ENCODE peak calls at places on chromosomes 13 and 19, in seven cellular contexts. C, M, G, D, J, W and E are unnamed samples.

GRCh38 chr19:2512523-2513431 is 36.9 kb downstream of the GADD45B start:
- DNase-seq in G (no peak), J (no peak), M (no peak), W (no peak), D (no peak), C (no peak), E (no peak)

GRCh38 chr13:113669871-113670341 is 2.9 kb downstream of the GRK1 start:
- DNase-seq in C (no peak), G (no peak), D (no peak), M (no peak), W (no peak), J (no peak), E (no peak)

GRCh38 chr19:12945479-12946091 is at the start of gene RAD23A:
- DNase-seq in D (peak), J (peak), M (peak), W (peak), C (peak), G (peak), E (peak)

GRCh38 chr19:38788478-38789243 is at the start of gene LGALS7B:
- DNase-seq in M (no peak), J (no peak), W (no peak), C (no peak), D (no peak), G (no peak), E (no peak)

GRCh38 chr19:3544742-3545668 is 6.0 kb downstream of the TEKTIP1 start:
- DNase-seq in C (peak), W (peak), G (no peak), J (peak), D (no peak), M (peak), E (peak)

GRCh38 chr19:45834970-45835369 is 19.9 kb upstream of the RSPH6A start:
- DNase-seq in M (no peak), C (no peak), D (no peak), W (no peak), J (no peak), G (no peak), E (no peak)

GRCh38 chr19:3358392-3358918 is 7.9 kb upstream of the NFIC start:
- DNase-seq in D (no peak), M (no peak), C (no peak), J (peak), G (no peak), W (peak), E (no peak)

GRCh38 chr19:40229484-40229883 is 3.0 kb upstream of the CCNP start:
- DNase-seq in W (no peak), C (no peak), M (no peak), D (no peak), G (no peak), J (no peak), E (no peak)

GRCh38 chr13:33426131-33426530 is 140.6 kb upstream of the STARD13 start:
- DNase-seq in D (no peak), C (no peak), G (no peak), M (no peak), J (no peak), W (no peak), E (no peak)

GRCh38 chr19:771332-771785 is 20.4 kb downstream of the MISP start:
- DNase-seq in W (peak), G (peak), M (peak), D (no peak), C (no peak), J (peak), E (peak)

GRCh38 chr19:13953021-13953531 is 767 bp downstream of the DCAF15 start:
- DNase-seq in J (no peak), C (no peak), M (no peak), D (no peak), G (no peak), W (peak), E (peak)

GRCh38 chr13:112690242-112690943 is 555 bp downstream of the ATP11A start:
- DNase-seq in J (peak), M (no peak), D (no peak), W (no peak), C (no peak), G (no peak), E (peak)

GRCh38 chr13:60790620-60791019 is 393.6 kb downstream of the TDRD3 start:
- DNase-seq in C (no peak), J (no peak), G (no peak), D (no peak), M (no peak), W (no peak), E (peak)

GRCh38 chr13:110244096-110244830 is 62.7 kb downstream of the COL4A1 start:
- DNase-seq in M (no peak), G (no peak), W (no peak), J (no peak), C (peak), D (no peak), E (no peak)

GRCh38 chr19:40341601-40342482 is 6.4 kb downstream of the C19orf47 start:
- DNase-seq in J (no peak), C (no peak), M (no peak), W (no peak), G (no peak), D (no peak), E (peak)

GRCh38 chr19:50046649-50047503 is 21.1 kb downstream of the ZNF473 start:
- DNase-seq in C (peak), M (peak), D (no peak), G (peak), W (peak), J (peak), E (no peak)

GRCh38 chr13:44103721-44104490 is 224.2 kb downstream of the LACC1 start:
- DNase-seq in C (no peak), G (no peak), M (no peak), W (no peak), J (no peak), D (no peak), E (no peak)

GRCh38 chr19:31385744-31386143 is 36.5 kb upstream of the TSHZ3 start:
- DNase-seq in D (no peak), J (no peak), M (no peak), G (no peak), C (no peak), W (no peak), E (no peak)

GRCh38 chr19:6076675-6077463 is 33.4 kb downstream of the RFX2 start:
- DNase-seq in D (no peak), J (no peak), C (no peak), M (no peak), G (no peak), W (no peak), E (no peak)

GRCh38 chr19:46862504-46862835 is 1.7 kb downstream of the ARHGAP35 start:
- DNase-seq in M (no peak), J (no peak), D (no peak), G (no peak), W (peak), C (no peak), E (no peak)

GRCh38 chr13:59879281-59879680 is 284.4 kb downstream of the DIAPH3 start:
- DNase-seq in G (no peak), M (no peak), D (no peak), W (no peak), C (no peak), J (no peak), E (no peak)

GRCh38 chr13:111602874-111603273 is 282.4 kb downstream of the TEX29 start:
- DNase-seq in D (no peak), C (no peak), G (no peak), M (no peak), W (no peak), J (no peak), E (no peak)

GRCh38 chr13:113298001-113298945 is 1.2 kb downstream of the LAMP1 start:
- DNase-seq in M (no peak), W (no peak), J (no peak), G (no peak), C (no peak), D (no peak), E (no peak)

GRCh38 chr13:48074006-48074405 is 20.9 kb downstream of the MED4 start:
- DNase-seq in G (no peak), W (no peak), C (no peak), J (no peak), D (no peak), M (no peak), E (no peak)

GRCh38 chr13:101757446-101758039 is 305.1 kb downstream of the ITGBL1 start:
- DNase-seq in W (no peak), C (no peak), M (no peak), G (no peak), J (peak), D (no peak), E (peak)

GRCh38 chr13:102394158-102395053 is 7.4 kb downstream of the FGF14 start:
- DNase-seq in G (no peak), C (peak), M (no peak), D (peak), J (peak), W (peak), E (no peak)

GRCh38 chr13:97627566-97627965 is 193.6 kb downstream of the RAP2A start:
- DNase-seq in J (no peak), D (no peak), M (peak), G (no peak), W (peak), C (no peak), E (no peak)

GRCh38 chr13:105774739-105775460 is 760.6 kb downstream of the EFNB2 start:
- DNase-seq in C (no peak), M (peak), D (no peak), G (peak), J (no peak), W (no peak), E (no peak)

GRCh38 chr13:79710376-79710775 is 229.4 kb downstream of the NDFIP2 start:
- DNase-seq in C (no peak), W (no peak), D (no peak), G (no peak), J (peak), M (no peak), E (no peak)

GRCh38 chr19:7397687-7398086 is 49.0 kb downstream of the ARHGEF18 start:
- DNase-seq in D (no peak), G (no peak), W (no peak), J (no peak), M (peak), C (no peak), E (no peak)

GRCh38 chr13:105787518-105788085 is 747.9 kb downstream of the EFNB2 start:
- DNase-seq in W (no peak), C (no peak), M (no peak), D (no peak), J (no peak), G (no peak), E (peak)

GRCh38 chr19:55176116-55176515 is 4.0 kb downstream of the SYT5 start:
- DNase-seq in D (no peak), J (no peak), M (no peak), G (no peak), W (no peak), C (no peak), E (peak)

GRCh38 chr19:7870571-7871279 is 3.5 kb downstream of the PRR36 start:
- DNase-seq in D (no peak), W (peak), M (peak), G (peak), C (peak), J (peak), E (peak)

GRCh38 chr13:70585109-70585508 is 476.9 kb upstream of the KLHL1 start:
- DNase-seq in G (no peak), J (no peak), M (no peak), C (no peak), W (no peak), D (no peak), E (no peak)

GRCh38 chr19:29967623-29968022 is 25.6 kb downstream of the URI1 start:
- DNase-seq in G (no peak), D (no peak), J (no peak), M (no peak), C (no peak), W (no peak), E (no peak)

GRCh38 chr13:80873589-80873988 is 532.7 kb upstream of the SPRY2 start:
- DNase-seq in D (peak), J (no peak), C (no peak), W (no peak), M (no peak), G (no peak), E (no peak)

GRCh38 chr13:34028496-34029442 is 210.8 kb downstream of the RFC3 start:
- DNase-seq in G (no peak), W (no peak), J (no peak), M (no peak), C (no peak), D (no peak), E (no peak)

GRCh38 chr19:10888421-10888866 is 17.1 kb downstream of the CARM1 start:
- DNase-seq in G (no peak), J (peak), M (no peak), W (no peak), C (no peak), D (no peak), E (no peak)

GRCh38 chr19:33245948-33246728 is 20.5 kb upstream of the SLC7A10 start:
- DNase-seq in M (no peak), C (peak), D (no peak), W (peak), G (no peak), J (peak), E (no peak)
- TF ChIP-seq JUND in M (no peak), C (no peak), D (no peak), W (no peak), G (no peak), J (no peak), E (no peak)

GRCh38 chr13:62305758-62306157 is 890.1 kb upstream of the PCDH20 start:
- DNase-seq in D (peak), G (no peak), C (no peak), M (no peak), J (no peak), W (no peak), E (no peak)

GRCh38 chr13:62309904-62310303 is 894.3 kb upstream of the PCDH20 start:
- DNase-seq in M (no peak), W (no peak), J (no peak), G (no peak), C (no peak), D (no peak), E (no peak)
- TF ChIP-seq JUND in M (no peak), W (no peak), J (no peak), G (no peak), C (no peak), D (no peak), E (no peak)

GRCh38 chr19:51689751-51690358 is 3.3 kb upstream of the SPACA6 start:
- DNase-seq in J (peak), G (no peak), C (peak), M (no peak), W (peak), D (no peak), E (peak)
- TF ChIP-seq JUND in J (no peak), G (no peak), C (no peak), M (no peak), W (no peak), D (no peak), E (no peak)

GRCh38 chr13:100356889-100357288 is 231.7 kb downstream of the GGACT start:
- DNase-seq in C (no peak), G (no peak), M (no peak), W (no peak), D (no peak), J (no peak), E (no peak)
- TF ChIP-seq JUND in C (no peak), G (no peak), M (no peak), W (no peak), D (no peak), J (no peak), E (no peak)

DNA sequence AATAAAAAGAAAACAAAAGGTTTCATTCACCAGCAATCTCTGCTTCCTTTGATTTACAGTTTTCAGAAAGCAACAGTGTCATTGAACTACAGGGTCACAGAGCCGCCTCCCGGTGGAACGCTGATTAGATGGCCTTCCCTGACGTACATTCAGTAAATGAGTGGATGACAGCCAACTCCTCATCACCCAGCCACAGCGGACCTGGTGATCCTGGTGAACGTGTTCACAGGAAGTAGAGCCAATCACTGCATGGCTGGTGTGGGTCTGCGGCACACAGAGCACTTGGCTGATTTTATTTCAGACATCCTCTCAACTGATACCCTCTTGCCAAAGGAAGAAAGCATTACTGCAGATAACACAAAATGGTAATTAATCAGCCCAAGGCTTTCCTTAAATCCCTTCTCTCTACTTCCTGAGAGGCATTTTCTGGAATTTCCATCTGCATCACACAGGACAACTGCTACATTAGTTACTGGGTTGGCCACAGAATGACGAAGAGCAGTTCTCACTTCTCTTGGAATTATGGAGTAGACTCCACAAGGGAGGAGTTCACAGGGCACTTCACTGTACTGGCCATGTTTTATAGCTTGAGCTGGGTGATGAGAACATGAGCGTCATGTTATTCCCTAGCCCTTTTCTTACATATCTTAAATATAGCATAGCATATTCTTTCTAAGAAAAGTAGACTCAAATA is 84.0 kb upstream of the SLC7A1 start:
- DNase-seq in G (no peak), D (no peak), J (peak), W (no peak), C (no peak), M (no peak), E (no peak)
- TF ChIP-seq JUND in G (no peak), D (no peak), J (no peak), W (no peak), C (no peak), M (no peak), E (no peak)

GRCh38 chr19:41407271-41407670 is 9.7 kb downstream of the BCKDHA start:
- DNase-seq in J (no peak), C (no peak), M (no peak), W (no peak), G (no peak), D (no peak), E (no peak)
- TF ChIP-seq JUND in J (no peak), C (no peak), M (no peak), W (no peak), G (no peak), D (no peak), E (no peak)

GRCh38 chr19:41426952-41427646 is at the start of gene B3GNT8:
- DNase-seq in J (peak), D (no peak), W (peak), G (no peak), M (peak), C (peak), E (no peak)
- TF ChIP-seq JUND in J (no peak), D (no peak), W (no peak), G (no peak), M (no peak), C (no peak), E (no peak)

GRCh38 chr13:25231537-25231936 is 55.8 kb downstream of the MTMR6 start:
- DNase-seq in C (no peak), M (no peak), G (no peak), D (no peak), J (no peak), W (no peak), E (no peak)
- TF ChIP-seq JUND in C (no peak), M (no peak), G (no peak), D (no peak), J (no peak), W (no peak), E (no peak)